ENCODE peak calls at places on chromosomes 1 and 21, in four cellular contexts. Y, T, U and Z are unnamed samples.
A peak's percentile ranks its signal among the peaks of the same experiment; 100 is the strongest.

GRCh38 chr1:93447481-93448291 is at the start of gene FNBP1L:
- DNase-seq in Y (peak; percentile 61), T (peak; percentile 91), U (no peak), Z (peak; percentile 65)

GRCh38 chr1:228445867-228446584 is 29.4 kb upstream of the TRIM17 start:
- DNase-seq in Y (peak; percentile 70), T (no peak), U (no peak), Z (no peak)

GRCh38 chr1:228374711-228375577 is 31.7 kb downstream of the TRIM11 start:
- DNase-seq in Y (no peak), T (no peak), U (no peak), Z (no peak)

GRCh38 chr1:172697463-172698100 is 38.7 kb downstream of the FASLG start:
- DNase-seq in Y (no peak), T (no peak), U (no peak), Z (no peak)

GRCh38 chr1:62841587-62842169 is 57.7 kb downstream of the ATG4C start:
- DNase-seq in Y (peak; percentile 38), T (peak; percentile 53), U (no peak), Z (peak; percentile 54)

GRCh38 chr1:4108341-4108740 is 208.3 kb upstream of the C1orf174 start:
- DNase-seq in Y (no peak), T (no peak), U (no peak), Z (no peak)

GRCh38 chr1:218787826-218788225 is 385.9 kb upstream of the LYPLAL1 start:
- DNase-seq in Y (no peak), T (no peak), U (no peak), Z (no peak)

GRCh38 chr1:203331224-203331623 is 19.7 kb downstream of the FMOD start:
- DNase-seq in Y (no peak), T (no peak), U (no peak), Z (no peak)

GRCh38 chr1:67005068-67005467 is 48.9 kb downstream of the SLC35D1 start:
- DNase-seq in Y (no peak), T (no peak), U (no peak), Z (no peak)

GRCh38 chr1:221672160-221672762 is 69.6 kb downstream of the DUSP10 start:
- DNase-seq in Y (no peak), T (no peak), U (no peak), Z (no peak)

GRCh38 chr1:41015281-41015680 is 6.2 kb downstream of the SLFNL1 start:
- DNase-seq in Y (no peak), T (no peak), U (no peak), Z (no peak)

GRCh38 chr1:39539252-39539790 is 37.3 kb downstream of the PABPC4 start:
- DNase-seq in Y (peak; percentile 70), T (peak; percentile 89), U (peak; percentile 25), Z (peak; percentile 71)

GRCh38 chr1:223712184-223712855 is at the start of gene CAPN2:
- DNase-seq in Y (peak; percentile 84), T (peak; percentile 97), U (no peak), Z (no peak)
- TF ChIP-seq USF2 in Y (no peak), T (no peak), U (no peak), Z (no peak)

GRCh38 chr21:39954570-39954969 is 87.3 kb downstream of the PCP4 start:
- DNase-seq in Y (no peak), T (no peak), U (no peak), Z (no peak)
- TF ChIP-seq PHF8 in Y (no peak), T (no peak), U (no peak), Z (no peak)

GRCh38 chr1:14340244-14340800 is 258.2 kb upstream of the KAZN start:
- DNase-seq in Y (no peak), T (no peak), U (no peak), Z (no peak)

GRCh38 chr1:14347776-14348175 is 250.7 kb upstream of the KAZN start:
- DNase-seq in Y (no peak), T (no peak), U (no peak), Z (no peak)

GRCh38 chr1:14347186-14347585 is 251.3 kb upstream of the KAZN start:
- DNase-seq in Y (no peak), T (no peak), U (no peak), Z (no peak)

GRCh38 chr1:14350197-14350596 is 248.3 kb upstream of the KAZN start:
- DNase-seq in Y (no peak), T (no peak), U (no peak), Z (no peak)

GRCh38 chr1:14345925-14346550 is 252.4 kb upstream of the KAZN start:
- DNase-seq in Y (no peak), T (peak; percentile 28), U (no peak), Z (no peak)
- TF ChIP-seq USF2 in Y (no peak), T (no peak), U (no peak), Z (no peak)

GRCh38 chr21:46207920-46208571 is 20.5 kb downstream of the LSS start:
- DNase-seq in Y (no peak), T (no peak), U (no peak), Z (no peak)

GRCh38 chr21:46206163-46207005 is 22.1 kb upstream of the SPATC1L start:
- DNase-seq in Y (no peak), T (no peak), U (no peak), Z (no peak)

GRCh38 chr21:46205766-46206162 is 21.5 kb upstream of the SPATC1L start:
- DNase-seq in Y (no peak), T (no peak), U (no peak), Z (no peak)

GRCh38 chr21:46208761-46209721 is 19.5 kb downstream of the LSS start:
- DNase-seq in Y (no peak), T (no peak), U (no peak), Z (no peak)

DNA sequence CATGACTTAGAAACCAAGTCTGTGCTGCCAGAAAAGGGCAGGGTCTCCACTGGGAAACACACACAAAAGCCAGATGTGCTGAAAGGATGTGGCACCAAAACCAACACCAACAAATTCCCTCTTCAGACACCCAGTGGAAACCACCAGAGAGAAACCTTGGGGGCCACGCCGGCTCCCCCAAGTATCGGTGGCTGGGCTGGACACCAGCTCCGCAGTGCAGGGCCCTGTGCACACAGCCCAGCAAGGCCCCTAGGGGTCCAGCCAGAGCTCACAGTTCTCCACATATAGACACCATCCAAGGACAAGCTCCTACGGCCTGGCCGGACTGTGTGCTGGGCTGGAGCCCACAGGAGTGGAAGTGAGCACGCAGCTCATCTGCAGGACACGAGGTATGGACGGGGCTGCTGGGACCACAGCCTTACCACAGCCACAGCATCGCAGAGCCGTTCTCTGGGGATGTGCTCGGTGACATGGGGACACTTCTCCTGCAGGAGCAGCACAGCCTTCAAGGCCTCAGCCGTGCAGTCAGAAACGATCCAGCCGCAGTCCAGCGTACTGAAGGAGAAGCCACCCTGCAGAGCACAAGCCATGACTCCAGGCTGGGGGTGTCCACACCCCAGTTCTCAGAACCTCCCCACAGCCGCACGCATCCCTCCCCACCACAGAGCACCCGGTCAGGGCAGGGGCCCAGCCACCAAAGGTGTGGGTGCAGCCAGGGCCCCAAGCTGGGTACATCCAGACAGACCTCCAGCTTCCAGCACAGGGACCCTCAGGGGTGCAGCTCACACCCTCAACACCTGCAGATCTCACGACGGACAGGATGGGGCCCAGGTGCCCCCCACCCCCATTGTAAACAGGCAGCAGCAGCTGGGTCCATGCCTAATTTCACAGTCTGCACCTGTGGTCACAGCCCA is 21.3 kb downstream of the LSS start:
- DNase-seq in Y (no peak), T (no peak), U (no peak), Z (no peak)
- TF ChIP-seq PHF8 in Y (no peak), T (no peak), U (no peak), Z (no peak)

DNA sequence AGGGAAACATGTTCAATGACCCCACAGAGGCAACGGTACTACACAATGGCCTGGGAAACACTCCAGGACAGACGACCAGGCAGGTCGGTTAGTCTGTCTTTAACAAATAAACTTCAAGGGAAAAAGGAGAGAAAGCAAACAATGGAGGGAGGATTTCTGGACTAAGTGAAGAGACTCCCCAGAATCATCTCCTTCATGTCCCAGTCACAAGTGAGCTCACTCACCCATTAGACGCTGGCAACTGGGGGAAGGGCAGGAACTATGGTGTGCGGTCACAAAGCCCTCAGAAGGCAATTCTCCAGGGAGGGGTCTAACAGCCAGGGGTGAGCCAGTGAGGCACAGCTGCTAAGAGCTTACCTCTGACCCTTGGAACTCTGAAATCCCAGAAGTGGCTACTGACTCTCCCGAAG is 55.7 kb upstream of the NADK start:
- DNase-seq in Y (no peak), T (no peak), U (no peak), Z (peak; percentile 82)
- TF ChIP-seq USF2 in Y (no peak), T (no peak), U (no peak), Z (no peak)

DNA sequence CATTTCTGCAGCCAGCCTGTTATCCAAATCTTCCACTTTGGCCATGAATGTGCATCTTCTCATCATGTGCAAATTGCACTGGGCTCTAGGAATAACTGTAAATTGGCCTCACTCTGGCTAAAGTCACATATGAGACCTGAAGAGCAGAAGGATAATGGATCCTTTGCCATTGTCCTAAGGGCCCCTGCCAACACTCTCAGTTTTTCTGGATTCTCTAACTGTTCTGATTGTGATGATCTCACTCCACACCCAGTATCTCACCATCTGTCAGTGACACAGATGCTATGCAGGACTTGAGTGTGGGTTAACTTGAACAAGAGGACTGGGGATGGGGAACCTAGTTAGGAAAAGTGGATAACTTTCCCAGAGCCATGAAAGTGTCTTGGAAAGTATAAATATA is 8.5 kb upstream of the FYB2 start:
- DNase-seq in Y (no peak), T (no peak), U (no peak), Z (no peak)
- TF ChIP-seq PHF8 in Y (no peak), T (no peak), U (no peak), Z (no peak)

GRCh38 chr1:214441119-214441518 is 110.3 kb downstream of the PTPN14 start:
- DNase-seq in Y (no peak), T (no peak), U (no peak), Z (no peak)
- TF ChIP-seq USF2 in Y (no peak), T (no peak), U (no peak), Z (no peak)

GRCh38 chr1:204984499-204984898 is 58.5 kb upstream of the CNTN2 start:
- DNase-seq in Y (no peak), T (peak; percentile 43), U (no peak), Z (no peak)
- TF ChIP-seq PHF8 in Y (no peak), T (no peak), U (no peak), Z (no peak)

GRCh38 chr1:223500560-223501425 is 107.6 kb downstream of the CCDC185 start:
- DNase-seq in Y (peak; percentile 27), T (no peak), U (no peak), Z (no peak)
- TF ChIP-seq USF2 in Y (no peak), T (no peak), U (no peak), Z (no peak)